ENCODE peak calls at places on chromosomes 6 and 20, in eight cellular contexts. One of them, this sample, is unnamed.

GRCh38 chr20:24653306-24653705 is 183.9 kb downstream of the SYNDIG1 start:
- DNase-seq in CD4-positive, alpha-beta T cell: no peak
- DNase-seq in foreskin fibroblast: peak; percentile 48
- DNase-seq in left ventricle myocardium inferior: no peak
- DNase-seq in tibial artery: no peak
- DNase-seq in CD8-positive, alpha-beta T cell: no peak
- DNase-seq in NCI-H2081: no peak
- DNase-seq in HEK293T: no peak
- DNase-seq in this sample: no peak

GRCh38 chr6:88780714-88781389 is 182.6 kb downstream of the RNGTT start:
- DNase-seq in HEK293T: peak; percentile 39
- DNase-seq in NCI-H2081: peak; percentile 83
- DNase-seq in CD8-positive, alpha-beta T cell: peak; percentile 33
- DNase-seq in tibial artery: peak; percentile 21
- DNase-seq in left ventricle myocardium inferior: no peak
- DNase-seq in CD4-positive, alpha-beta T cell: peak; percentile 14
- DNase-seq in foreskin fibroblast: peak; percentile 79
- DNase-seq in this sample: peak; percentile 56

GRCh38 chr20:12966468-12967085 is 42.2 kb upstream of the SPTLC3 start:
- DNase-seq in CD4-positive, alpha-beta T cell: no peak
- DNase-seq in CD8-positive, alpha-beta T cell: no peak
- DNase-seq in tibial artery: no peak
- DNase-seq in HEK293T: no peak
- DNase-seq in foreskin fibroblast: peak; percentile 72
- DNase-seq in left ventricle myocardium inferior: no peak
- DNase-seq in NCI-H2081: no peak
- DNase-seq in this sample: no peak

GRCh38 chr20:14924433-14924832 is 587.0 kb upstream of the FLRT3 start:
- DNase-seq in CD4-positive, alpha-beta T cell: no peak
- DNase-seq in HEK293T: no peak
- DNase-seq in left ventricle myocardium inferior: no peak
- DNase-seq in CD8-positive, alpha-beta T cell: no peak
- DNase-seq in foreskin fibroblast: no peak
- DNase-seq in tibial artery: no peak
- DNase-seq in NCI-H2081: no peak
- DNase-seq in this sample: no peak

GRCh38 chr6:4210619-4211419 is 75.4 kb upstream of the ECI2 start:
- DNase-seq in tibial artery: peak; percentile 60
- DNase-seq in CD4-positive, alpha-beta T cell: peak; percentile 36
- DNase-seq in CD8-positive, alpha-beta T cell: peak; percentile 41
- DNase-seq in left ventricle myocardium inferior: peak; percentile 48
- DNase-seq in HEK293T: peak; percentile 60
- DNase-seq in NCI-H2081: peak; percentile 10
- DNase-seq in foreskin fibroblast: peak; percentile 79
- DNase-seq in this sample: no peak

GRCh38 chr6:75376347-75377024 is 91.9 kb upstream of the TMEM30A start:
- DNase-seq in tibial artery: no peak
- DNase-seq in HEK293T: no peak
- DNase-seq in CD4-positive, alpha-beta T cell: no peak
- DNase-seq in foreskin fibroblast: peak; percentile 49
- DNase-seq in CD8-positive, alpha-beta T cell: no peak
- DNase-seq in left ventricle myocardium inferior: no peak
- DNase-seq in NCI-H2081: no peak
- DNase-seq in this sample: no peak

GRCh38 chr6:24918641-24919403 is 16.9 kb downstream of the RIPOR2 start:
- DNase-seq in NCI-H2081: peak; percentile 50
- DNase-seq in CD8-positive, alpha-beta T cell: no peak
- DNase-seq in foreskin fibroblast: peak; percentile 20
- DNase-seq in left ventricle myocardium inferior: no peak
- DNase-seq in tibial artery: no peak
- DNase-seq in HEK293T: no peak
- DNase-seq in CD4-positive, alpha-beta T cell: no peak
- DNase-seq in this sample: no peak

GRCh38 chr6:106974999-106975698 is 620 bp upstream of the CD24 start:
- DNase-seq in CD8-positive, alpha-beta T cell: no peak
- DNase-seq in foreskin fibroblast: peak; percentile 52
- DNase-seq in CD4-positive, alpha-beta T cell: no peak
- DNase-seq in HEK293T: peak; percentile 27
- DNase-seq in NCI-H2081: peak; percentile 34
- DNase-seq in left ventricle myocardium inferior: peak; percentile 29
- DNase-seq in tibial artery: no peak
- DNase-seq in this sample: peak; percentile 56

GRCh38 chr6:2514965-2515543 is 235.7 kb downstream of the MYLK4 start:
- DNase-seq in tibial artery: no peak
- DNase-seq in left ventricle myocardium inferior: no peak
- DNase-seq in NCI-H2081: no peak
- DNase-seq in CD8-positive, alpha-beta T cell: no peak
- DNase-seq in foreskin fibroblast: no peak
- DNase-seq in HEK293T: no peak
- DNase-seq in CD4-positive, alpha-beta T cell: no peak
- DNase-seq in this sample: no peak

GRCh38 chr6:106546322-106547052 is 82.8 kb downstream of the RTN4IP1 start:
- DNase-seq in CD4-positive, alpha-beta T cell: no peak
- DNase-seq in HEK293T: no peak
- DNase-seq in NCI-H2081: no peak
- DNase-seq in CD8-positive, alpha-beta T cell: no peak
- DNase-seq in left ventricle myocardium inferior: no peak
- DNase-seq in foreskin fibroblast: peak; percentile 91
- DNase-seq in tibial artery: no peak
- DNase-seq in this sample: no peak

GRCh38 chr20:41428285-41428684 is 61.7 kb upstream of the EMILIN3 start:
- DNase-seq in left ventricle myocardium inferior: no peak
- DNase-seq in HEK293T: no peak
- DNase-seq in CD8-positive, alpha-beta T cell: no peak
- DNase-seq in CD4-positive, alpha-beta T cell: peak; percentile 53
- DNase-seq in foreskin fibroblast: peak; percentile 76
- DNase-seq in tibial artery: no peak
- DNase-seq in NCI-H2081: no peak
- DNase-seq in this sample: no peak

GRCh38 chr6:27604986-27605385 is 132.1 kb upstream of the ZNF184 start:
- DNase-seq in foreskin fibroblast: peak; percentile 36
- DNase-seq in CD4-positive, alpha-beta T cell: no peak
- DNase-seq in HEK293T: peak; percentile 25
- DNase-seq in left ventricle myocardium inferior: no peak
- DNase-seq in tibial artery: no peak
- DNase-seq in CD8-positive, alpha-beta T cell: no peak
- DNase-seq in NCI-H2081: no peak
- DNase-seq in this sample: no peak

GRCh38 chr6:158026054-158026900 is 44.6 kb downstream of the SYNJ2 start:
- DNase-seq in tibial artery: peak; percentile 96
- DNase-seq in CD8-positive, alpha-beta T cell: peak; percentile 65
- DNase-seq in HEK293T: peak; percentile 69
- DNase-seq in foreskin fibroblast: peak; percentile 94
- DNase-seq in left ventricle myocardium inferior: peak; percentile 80
- DNase-seq in CD4-positive, alpha-beta T cell: peak; percentile 84
- DNase-seq in NCI-H2081: peak; percentile 77
- DNase-seq in this sample: peak; percentile 87

GRCh38 chr20:9119776-9120175 is 50.9 kb downstream of the PLCB4 start:
- DNase-seq in tibial artery: peak; percentile 43
- DNase-seq in CD8-positive, alpha-beta T cell: no peak
- DNase-seq in NCI-H2081: peak; percentile 19
- DNase-seq in HEK293T: no peak
- DNase-seq in CD4-positive, alpha-beta T cell: no peak
- DNase-seq in left ventricle myocardium inferior: peak; percentile 62
- DNase-seq in foreskin fibroblast: no peak
- DNase-seq in this sample: no peak

GRCh38 chr6:96836579-96837137 is 619 bp downstream of the GPR63 start:
- DNase-seq in foreskin fibroblast: peak; percentile 50
- DNase-seq in HEK293T: no peak
- DNase-seq in tibial artery: no peak
- DNase-seq in left ventricle myocardium inferior: no peak
- DNase-seq in NCI-H2081: no peak
- DNase-seq in CD4-positive, alpha-beta T cell: no peak
- DNase-seq in CD8-positive, alpha-beta T cell: no peak
- DNase-seq in this sample: no peak

GRCh38 chr6:36033935-36034334 is 6.3 kb downstream of the MAPK14 start:
- DNase-seq in CD8-positive, alpha-beta T cell: no peak
- DNase-seq in foreskin fibroblast: peak; percentile 44
- DNase-seq in HEK293T: no peak
- DNase-seq in CD4-positive, alpha-beta T cell: peak; percentile 12
- DNase-seq in tibial artery: no peak
- DNase-seq in left ventricle myocardium inferior: no peak
- DNase-seq in NCI-H2081: no peak
- DNase-seq in this sample: no peak

GRCh38 chr6:67896476-67896875 is 738.6 kb upstream of the ADGRB3 start:
- DNase-seq in left ventricle myocardium inferior: no peak
- DNase-seq in foreskin fibroblast: peak; percentile 42
- DNase-seq in HEK293T: no peak
- DNase-seq in tibial artery: no peak
- DNase-seq in CD8-positive, alpha-beta T cell: no peak
- DNase-seq in NCI-H2081: no peak
- DNase-seq in CD4-positive, alpha-beta T cell: no peak
- DNase-seq in this sample: no peak

GRCh38 chr6:108168501-108168979 is 2.7 kb downstream of the NR2E1 start:
- DNase-seq in CD8-positive, alpha-beta T cell: no peak
- DNase-seq in tibial artery: no peak
- DNase-seq in left ventricle myocardium inferior: no peak
- DNase-seq in HEK293T: no peak
- DNase-seq in NCI-H2081: no peak
- DNase-seq in foreskin fibroblast: peak; percentile 49
- DNase-seq in CD4-positive, alpha-beta T cell: no peak
- DNase-seq in this sample: no peak

GRCh38 chr6:143038845-143039244 is 21.8 kb upstream of the AIG1 start:
- DNase-seq in NCI-H2081: no peak
- DNase-seq in left ventricle myocardium inferior: no peak
- DNase-seq in HEK293T: no peak
- DNase-seq in tibial artery: no peak
- DNase-seq in CD8-positive, alpha-beta T cell: no peak
- DNase-seq in CD4-positive, alpha-beta T cell: no peak
- DNase-seq in foreskin fibroblast: no peak
- DNase-seq in this sample: no peak

GRCh38 chr20:35319206-35320197 is 27.3 kb upstream of the FAM83C start:
- DNase-seq in left ventricle myocardium inferior: no peak
- DNase-seq in CD8-positive, alpha-beta T cell: no peak
- DNase-seq in tibial artery: no peak
- DNase-seq in foreskin fibroblast: peak; percentile 82
- DNase-seq in CD4-positive, alpha-beta T cell: no peak
- DNase-seq in NCI-H2081: no peak
- DNase-seq in HEK293T: peak; percentile 87
- DNase-seq in this sample: no peak

GRCh38 chr6:122733259-122733658 is 46.3 kb upstream of the FABP7 start:
- DNase-seq in foreskin fibroblast: no peak
- DNase-seq in left ventricle myocardium inferior: no peak
- DNase-seq in tibial artery: no peak
- DNase-seq in CD4-positive, alpha-beta T cell: no peak
- DNase-seq in CD8-positive, alpha-beta T cell: no peak
- DNase-seq in HEK293T: no peak
- DNase-seq in NCI-H2081: no peak
- DNase-seq in this sample: no peak